ENCODE peak calls at places on chromosomes 12 and 14, in nine cellular contexts. D is GM18507; K is RWPE1; Q is fibroblast of villous mesenchyme; C is activated CD4-positive, alpha-beta T cell treated with anti-CD3 and anti-CD28 coated beads, Interleukin-2, amount 50 U/mL, for 1 hour; R is PC-9; V is suprapubic skin; T is stimulated activated CD8-positive, alpha-beta memory T cell treated with anti-CD3 and anti-CD28 coated beads, Interleukin-7, amount 100 ng/mL, for 48 hours; S is stimulated activated CD4-positive, alpha-beta T cell treated with anti-CD3 and anti-CD28 coated beads, Interleukin-15, amount 100 ng/mL, for 1 hour. Y is an unnamed sample.

GRCh38 chr12:116202433-116202832 is 75.1 kb downstream of the MED13L start:
- DNase-seq in D (no peak), K (no peak), Q (peak), C (no peak), R (no peak), V (no peak), T (no peak), S (no peak), Y (no peak)

GRCh38 chr14:61609143-61609851 is 86.0 kb upstream of the HIF1A start:
- DNase-seq in D (no peak), K (no peak), Q (no peak), C (no peak), R (no peak), V (no peak), T (no peak), S (no peak), Y (no peak)

GRCh38 chr12:90299121-90299520 is 590.5 kb upstream of the ATP2B1 start:
- DNase-seq in D (peak), K (no peak), Q (no peak), C (no peak), R (no peak), V (no peak), T (no peak), S (no peak), Y (no peak)

GRCh38 chr12:47249719-47250506 is 170.2 kb upstream of the AMIGO2 start:
- DNase-seq in D (no peak), K (no peak), Q (no peak), C (no peak), R (no peak), V (no peak), T (no peak), S (no peak), Y (no peak)

GRCh38 chr12:57521475-57522018 is 1.1 kb upstream of the MBD6 start:
- DNase-seq in D (no peak), K (no peak), Q (peak), C (no peak), R (no peak), V (peak), T (no peak), S (no peak), Y (no peak)

GRCh38 chr12:79687711-79688270 is 3.0 kb downstream of the PAWR start:
- DNase-seq in D (no peak), K (no peak), Q (no peak), C (no peak), R (no peak), V (no peak), T (no peak), S (no peak), Y (no peak)

GRCh38 chr14:34262511-34262910 is 199.5 kb downstream of the SPTSSA start:
- DNase-seq in D (no peak), K (no peak), Q (no peak), C (no peak), R (no peak), V (no peak), T (no peak), S (no peak), Y (no peak)

GRCh38 chr12:41288188-41288811 is 100.2 kb downstream of the PDZRN4 start:
- DNase-seq in D (no peak), K (no peak), Q (no peak), C (no peak), R (no peak), V (no peak), T (no peak), S (no peak), Y (no peak)